ENCODE peak calls at places on chromosomes 6 and 20, in four cellular contexts. O is HCT116, J is SK-N-SH, R is OCI-LY7. C is an unnamed sample. For H3K4me1, the result is how much of the 10 kb centered on the place peaks cover.

GRCh38 chr6:25402125-25402524 is 123.0 kb downstream of the CARMIL1 start:
- DNase-seq in R (no peak), O (no peak), J (no peak), C (no peak)

GRCh38 chr6:105199711-105200110 is 19.9 kb upstream of the POPDC3 start:
- DNase-seq in J (no peak), O (no peak), R (no peak), C (peak)

GRCh38 chr6:163999475-164000125 is 585.1 kb downstream of the QKI start:
- DNase-seq in O (no peak), R (no peak), J (peak), C (no peak)

GRCh38 chr6:110233769-110234374 is 53.6 kb downstream of the CDC40 start:
- DNase-seq in J (no peak), R (peak), O (no peak), C (no peak)

GRCh38 chr20:25437153-25437581 is 29.7 kb downstream of the GINS1 start:
- DNase-seq in O (no peak), J (no peak), R (no peak), C (no peak)

GRCh38 chr20:20856956-20857355 is 144.5 kb upstream of the RALGAPA2 start:
- DNase-seq in J (no peak), R (no peak), O (no peak), C (no peak)

GRCh38 chr20:23606652-23607049 is 934 bp upstream of the CST9 start:
- DNase-seq in R (peak), O (peak), J (peak), C (peak)

GRCh38 chr6:38193051-38193450 is 373.5 kb downstream of the ZFAND3 start:
- DNase-seq in R (no peak), O (no peak), J (no peak), C (no peak)

GRCh38 chr20:11195169-11195568 is 521.4 kb upstream of the JAG1 start:
- DNase-seq in J (no peak), O (no peak), R (no peak), C (no peak)

GRCh38 chr20:53794529-53795115 is 201.0 kb upstream of the ZNF217 start:
- DNase-seq in R (no peak), O (no peak), J (no peak), C (no peak)

GRCh38 chr6:44275749-44276648 is 5.7 kb downstream of the TMEM151B start:
- DNase-seq in O (no peak), J (peak), R (no peak), C (no peak)

GRCh38 chr6:138601128-138601527 is 101.8 kb upstream of the NHSL1 start:
- DNase-seq in R (no peak), O (no peak), J (no peak), C (no peak)

GRCh38 chr6:167683028-167683862 is 143.5 kb upstream of the AFDN start:
- DNase-seq in J (no peak), R (no peak), O (peak), C (peak)
- H3K4me1 ChIP-seq in J (under half), R (under half), O (under half), C (under half)

DNA sequence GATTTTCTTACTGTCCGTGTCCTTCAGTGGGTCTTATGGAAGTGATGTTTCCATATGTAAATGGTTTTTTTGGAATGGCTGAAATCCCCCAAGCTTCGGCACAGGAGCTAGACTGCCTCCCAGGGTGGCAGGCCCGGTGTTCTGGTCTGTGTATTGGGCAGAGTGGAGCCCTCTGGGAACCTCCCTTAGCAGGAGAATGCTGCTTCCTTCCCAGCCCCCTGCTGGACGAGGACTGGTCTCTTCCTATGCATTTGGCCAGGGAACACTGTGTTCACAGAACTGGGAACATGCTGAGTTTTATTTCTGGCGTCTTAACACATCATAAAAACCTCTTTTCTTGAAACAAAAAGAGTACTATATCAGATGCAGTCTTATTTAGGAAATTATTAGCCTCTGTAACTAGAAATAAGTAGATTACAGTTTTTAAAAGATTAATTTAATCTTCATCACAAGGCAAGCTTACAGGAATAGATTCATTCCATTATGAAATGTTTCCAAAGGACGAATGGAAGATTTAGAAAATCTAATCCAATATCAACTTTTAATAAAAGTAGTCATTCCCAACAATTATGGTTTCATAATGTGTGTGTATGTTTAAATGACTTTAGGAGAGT is 56.6 kb downstream of the SYTL3 start:
- DNase-seq in J (peak), R (peak), O (peak), C (peak)
- TF ChIP-seq EZH2phosphoT487 in J (no peak), R (no peak), O (no peak), C (no peak)

GRCh38 chr6:157539421-157539822 is 158.4 kb downstream of the ZDHHC14 start:
- DNase-seq in R (no peak), J (no peak), O (no peak), C (no peak)
- H3K4me1 ChIP-seq in R (under half), J (under half), O (under half), C (under half)

DNA sequence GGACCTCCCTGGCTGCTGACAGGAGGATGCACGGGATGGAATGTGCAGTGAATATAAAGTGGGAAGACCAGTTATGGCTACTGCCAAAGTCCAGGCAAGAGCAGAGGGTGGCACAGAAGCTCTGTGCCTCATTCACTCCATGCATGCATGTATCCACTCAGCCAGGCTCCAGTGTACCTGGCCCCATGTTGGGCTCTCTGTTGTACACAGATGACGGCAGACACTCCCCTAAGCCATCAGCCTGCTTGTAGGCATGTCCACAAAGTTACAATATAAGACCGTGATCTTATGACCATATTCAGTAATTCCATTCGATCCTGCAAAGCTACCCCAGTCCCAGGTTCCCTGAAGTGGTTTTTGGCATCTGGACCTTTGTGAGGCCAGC is 116.8 kb downstream of the PREX1 start:
- DNase-seq in R (no peak), O (no peak), J (no peak), C (no peak)
- TF ChIP-seq EZH2phosphoT487 in R (no peak), O (no peak), J (no peak), C (no peak)

GRCh38 chr20:17963114-17963897 is 5.3 kb downstream of the SNX5 start:
- DNase-seq in R (no peak), O (no peak), J (no peak), C (no peak)
- H3K4me1 ChIP-seq in R (half or more), O (under half), J (under half), C (half or more)

GRCh38 chr6:43070028-43070632 is 6.0 kb upstream of the PTK7 start:
- DNase-seq in R (peak), J (peak), O (peak), C (peak)
- TF ChIP-seq EZH2phosphoT487 in R (no peak), J (no peak), O (no peak), C (no peak)

C was measured in PC-3.